ENCODE peak calls at places on chromosomes 12 and 14, in nine cellular contexts. I is foreskin keratinocyte, T is NB4, H is cardiac muscle cell, X is psoas muscle, O is endodermal cell, E is mammary epithelial cell, M is IMR-90, C is left lung. L is an unnamed sample.

GRCh38 chr14:95253039-95253620 is 66.6 kb downstream of the CLMN start:
- DNase-seq in E (no peak), X (no peak), M (no peak), H (no peak), I (no peak), O (no peak), T (no peak), C (no peak), L (no peak)

GRCh38 chr14:34997762-34998161 is 15.0 kb downstream of the SRP54 start:
- DNase-seq in O (no peak), H (peak), I (no peak), M (no peak), C (no peak), T (no peak), E (no peak), X (no peak), L (no peak)

GRCh38 chr12:575948-576612 is 87.2 kb downstream of the NINJ2 start:
- DNase-seq in T (peak), I (peak), X (peak), E (peak), H (peak), M (peak), O (peak), C (peak), L (peak)

GRCh38 chr12:15701721-15702156 is 87.4 kb downstream of the EPS8 start:
- DNase-seq in E (peak), C (no peak), X (no peak), H (peak), I (peak), O (no peak), M (peak), T (peak), L (no peak)

GRCh38 chr14:77125275-77126073 is 16.1 kb downstream of the ZDHHC22 start:
- DNase-seq in T (no peak), X (no peak), H (no peak), E (no peak), M (no peak), C (no peak), I (no peak), O (peak), L (no peak)

GRCh38 chr12:132084681-132085635 is 59.2 kb downstream of the DDX51 start:
- DNase-seq in H (peak), T (peak), O (peak), C (peak), M (peak), X (peak), I (peak), E (peak), L (peak)

GRCh38 chr12:80707126-80707829 is at the start of gene MYF6:
- DNase-seq in M (no peak), E (no peak), T (no peak), C (no peak), O (no peak), I (no peak), X (no peak), H (no peak), L (no peak)

GRCh38 chr12:50200507-50201273 is 33.5 kb upstream of the CERS5 start:
- DNase-seq in T (no peak), I (peak), C (no peak), X (no peak), O (no peak), E (peak), M (peak), H (peak), L (no peak)

GRCh38 chr14:64303471-64303917 is 9.3 kb upstream of the ESR2 start:
- DNase-seq in M (peak), X (no peak), E (peak), H (peak), O (peak), T (peak), I (peak), C (no peak), L (peak)

GRCh38 chr12:82517027-82517426 is 158.7 kb downstream of the METTL25 start:
- DNase-seq in M (peak), I (no peak), E (peak), H (peak), C (no peak), X (no peak), T (peak), O (peak), L (peak)

GRCh38 chr14:105275267-105275946 is 25.4 kb downstream of the BRF1 start:
- DNase-seq in X (peak), T (no peak), O (no peak), C (no peak), M (peak), H (peak), I (no peak), E (no peak), L (no peak)

GRCh38 chr14:103607039-103607668 is 21.9 kb upstream of the KLC1 start:
- DNase-seq in C (peak), M (peak), O (peak), X (peak), T (peak), H (peak), E (peak), I (peak), L (peak)

GRCh38 chr12:110002691-110003515 is 3.7 kb downstream of the ANKRD13A start:
- DNase-seq in M (peak), E (peak), C (no peak), T (no peak), O (no peak), X (no peak), I (peak), H (no peak), L (no peak)

GRCh38 chr12:97556201-97556824 is 93.7 kb downstream of the RMST start:
- DNase-seq in I (peak), X (no peak), M (no peak), C (peak), T (no peak), O (peak), H (peak), E (peak), L (no peak)

GRCh38 chr12:86212970-86213369 is 43.2 kb downstream of the MGAT4C start:
- DNase-seq in M (no peak), I (no peak), T (no peak), E (no peak), C (no peak), H (no peak), O (no peak), X (no peak), L (no peak)

GRCh38 chr12:107522692-107523477 is 162.7 kb upstream of the PWP1 start:
- DNase-seq in X (no peak), T (peak), C (no peak), H (no peak), M (no peak), E (no peak), I (no peak), O (peak), L (no peak)

GRCh38 chr12:114396869-114397719 is 8.8 kb downstream of the TBX5 start:
- DNase-seq in T (no peak), I (no peak), E (no peak), M (peak), X (no peak), O (no peak), C (no peak), H (no peak), L (no peak)

GRCh38 chr12:55930771-55931316 is at the start of gene DGKA:
- DNase-seq in E (peak), I (peak), M (peak), X (peak), T (peak), O (peak), H (peak), C (no peak), L (peak)

GRCh38 chr14:32698831-32699230 is 239.8 kb upstream of the NPAS3 start:
- DNase-seq in I (peak), O (no peak), E (peak), H (no peak), M (peak), T (no peak), X (no peak), C (no peak), L (no peak)

GRCh38 chr14:24833385-24833784 is 199.4 kb upstream of the GZMB start:
- DNase-seq in X (no peak), H (no peak), I (no peak), M (no peak), C (no peak), E (no peak), O (no peak), T (no peak), L (no peak)

GRCh38 chr12:85275359-85275758 is 4.7 kb upstream of the ALX1 start:
- DNase-seq in H (no peak), C (no peak), M (no peak), X (no peak), O (no peak), I (no peak), E (no peak), T (no peak), L (no peak)

GRCh38 chr12:92094751-92095161 is 50.9 kb downstream of the BTG1 start:
- DNase-seq in X (no peak), M (peak), I (peak), E (no peak), C (no peak), T (peak), H (peak), O (no peak), L (no peak)

GRCh38 chr12:21073822-21074460 is 57.1 kb upstream of the SLCO1B1 start:
- DNase-seq in C (no peak), T (peak), I (peak), X (no peak), E (peak), O (peak), H (no peak), M (no peak), L (no peak)

GRCh38 chr12:75476076-75476475 is 4.5 kb upstream of the GLIPR1 start:
- DNase-seq in I (no peak), O (no peak), M (no peak), X (no peak), C (no peak), T (no peak), H (no peak), E (no peak), L (no peak)

GRCh38 chr12:75477137-75477536 is 3.4 kb upstream of the GLIPR1 start:
- DNase-seq in X (no peak), H (no peak), M (no peak), E (no peak), I (no peak), O (no peak), T (no peak), C (no peak), L (no peak)

GRCh38 chr12:75478395-75478794 is 2.2 kb upstream of the GLIPR1 start:
- DNase-seq in H (peak), O (no peak), X (no peak), M (peak), T (peak), E (peak), I (no peak), C (no peak), L (peak)

GRCh38 chr12:75471928-75472865 is 8.4 kb upstream of the GLIPR1 start:
- DNase-seq in E (no peak), T (peak), O (no peak), C (no peak), I (no peak), X (no peak), H (no peak), M (no peak), L (peak)

GRCh38 chr12:75474121-75474520 is 6.4 kb upstream of the GLIPR1 start:
- DNase-seq in M (no peak), H (no peak), T (no peak), X (no peak), O (no peak), I (peak), C (no peak), E (peak), L (no peak)
- TF ChIP-seq CTCF in M (no peak), H (no peak), T (no peak), X (no peak), O (no peak), I (no peak), C (no peak), E (no peak), L (no peak)

GRCh38 chr14:57182760-57183503 is 85.8 kb downstream of the EXOC5 start:
- DNase-seq in X (no peak), C (no peak), M (peak), T (peak), O (peak), E (peak), H (peak), I (peak), L (no peak)
- TF ChIP-seq CTCF in X (no peak), C (no peak), M (peak), T (peak), O (peak), E (peak), H (peak), I (peak), L (no peak)

DNA sequence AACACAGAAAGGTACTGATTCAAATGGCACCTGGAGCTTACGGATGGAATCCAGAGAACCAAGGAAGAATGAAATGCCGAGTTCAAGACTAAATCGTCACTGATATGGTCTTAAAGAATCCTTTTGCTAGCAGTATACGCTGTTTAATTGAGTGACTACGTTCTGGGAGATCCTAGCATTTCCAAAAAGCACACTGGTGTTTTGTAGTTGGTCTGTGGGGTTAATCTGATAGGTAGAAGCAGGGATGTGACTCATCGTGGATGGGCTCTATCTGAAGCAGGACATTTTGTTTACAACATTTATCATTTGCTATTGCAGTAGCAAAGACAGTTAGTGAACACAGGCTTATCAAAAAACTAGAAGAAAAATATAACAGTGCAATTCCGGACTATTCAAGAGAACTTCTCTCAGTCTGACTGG is 169.2 kb upstream of the HMGA2 start:
- DNase-seq in O (no peak), T (no peak), H (peak), C (no peak), E (no peak), X (no peak), M (peak), I (peak), L (no peak)
- TF ChIP-seq CTCF in O (no peak), T (no peak), H (no peak), C (no peak), E (no peak), X (no peak), M (no peak), I (no peak), L (no peak)

DNA sequence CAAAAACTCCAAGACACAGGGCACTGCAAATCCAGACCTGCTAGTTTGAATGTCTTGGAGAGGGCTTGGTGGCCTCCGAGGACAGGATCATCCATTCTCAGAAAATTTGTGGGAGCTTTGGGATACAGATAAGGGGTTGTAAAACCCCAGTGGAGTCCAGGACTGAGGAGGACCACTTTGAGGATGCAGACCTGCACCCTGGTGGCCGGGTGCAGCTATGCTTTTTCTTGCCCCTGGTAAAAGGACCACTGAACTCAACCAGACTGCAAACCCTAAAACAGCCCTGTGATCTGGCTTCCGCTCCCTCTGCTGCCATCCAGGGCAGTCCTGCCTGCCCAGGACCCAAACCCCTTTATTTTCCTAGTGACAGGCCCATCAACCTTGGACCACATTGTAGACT is 169.5 kb upstream of the DAAM1 start:
- DNase-seq in O (peak), M (peak), C (no peak), X (no peak), H (peak), T (peak), E (no peak), I (no peak), L (no peak)
- TF ChIP-seq CTCF in O (peak), M (peak), C (no peak), X (no peak), H (peak), T (peak), E (peak), I (peak), L (no peak)

DNA sequence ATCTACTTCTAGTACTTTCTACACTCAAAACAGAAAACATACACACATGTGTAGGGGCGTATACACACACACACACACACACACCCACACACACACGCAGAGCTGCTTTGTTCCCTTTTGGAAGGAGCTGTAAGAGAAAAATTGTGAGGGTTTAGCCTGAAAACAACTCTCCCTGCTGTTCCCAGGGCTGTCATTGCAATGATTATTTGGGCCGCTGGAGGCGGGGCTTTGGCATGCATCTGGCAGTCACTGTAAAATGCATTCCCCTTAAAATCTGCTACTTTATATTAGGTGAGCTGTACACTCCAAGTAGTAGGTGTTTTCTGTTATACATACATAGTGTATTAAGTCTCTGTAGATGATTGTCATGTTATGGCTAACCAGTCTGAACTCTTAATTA is 29.1 kb upstream of the SLC38A2 start:
- DNase-seq in O (peak), H (peak), E (no peak), X (no peak), T (no peak), M (peak), I (peak), C (no peak), L (no peak)
- TF ChIP-seq CTCF in O (peak), H (peak), E (no peak), X (no peak), T (no peak), M (peak), I (peak), C (no peak), L (no peak)

DNA sequence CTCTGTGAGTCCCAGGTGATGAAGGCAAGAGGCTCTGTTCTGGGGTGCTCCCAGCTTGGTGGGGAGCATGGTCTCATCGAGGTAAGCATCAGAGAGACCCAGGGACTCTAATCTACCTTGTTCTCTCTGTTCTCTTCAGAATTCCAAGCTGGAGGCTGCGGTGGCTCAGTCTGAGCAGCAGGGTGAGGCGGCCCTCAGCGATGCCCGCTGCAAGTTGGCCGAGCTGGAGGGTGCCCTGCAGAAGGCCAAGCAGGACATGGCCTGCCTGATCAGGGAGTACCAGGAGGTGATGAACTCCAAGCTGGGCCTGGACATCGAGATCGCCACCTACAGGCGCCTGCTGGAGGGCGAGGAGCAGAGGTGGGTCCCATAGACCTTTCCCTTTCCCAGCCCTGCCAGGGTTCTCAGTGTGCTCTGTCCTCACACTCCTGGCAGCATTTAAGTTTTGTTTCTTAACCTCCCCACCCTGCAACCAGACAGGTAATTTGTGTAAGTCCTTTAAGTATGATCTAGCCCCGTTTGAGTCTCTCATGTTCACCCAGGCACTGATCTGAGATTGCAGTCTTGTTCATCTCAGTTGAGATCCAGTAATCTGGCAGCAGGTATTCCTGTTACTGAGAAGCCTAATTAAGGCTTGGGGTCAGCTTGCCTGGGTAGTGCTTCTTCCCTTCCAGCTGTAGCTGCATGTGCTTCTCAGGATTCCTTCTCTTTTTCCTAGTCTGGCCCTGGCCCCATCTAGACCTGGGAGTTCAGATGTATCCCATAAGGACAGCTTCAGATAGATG is 14.8 kb upstream of the KRT81 start:
- DNase-seq in O (peak), H (no peak), E (no peak), X (no peak), T (peak), M (no peak), I (no peak), C (no peak), L (no peak)
- TF ChIP-seq CTCF in O (peak), H (peak), E (peak), X (no peak), T (peak), M (no peak), I (peak), C (no peak), L (no peak)

GRCh38 chr14:63091394-63091996 is 46.2 kb upstream of the KCNH5 start:
- DNase-seq in M (no peak), H (no peak), O (peak), X (no peak), I (no peak), C (no peak), T (no peak), E (no peak), L (no peak)
- TF ChIP-seq CTCF in M (no peak), H (no peak), O (peak), X (no peak), I (peak), C (no peak), T (no peak), E (peak), L (no peak)

GRCh38 chr12:5900533-5901255 is 44.4 kb downstream of the ANO2 start:
- DNase-seq in E (no peak), O (peak), M (no peak), T (no peak), C (no peak), X (no peak), I (no peak), H (no peak), L (no peak)

GRCh38 chr12:5901416-5901815 is 43.6 kb downstream of the ANO2 start:
- DNase-seq in C (no peak), M (no peak), I (no peak), E (no peak), O (peak), X (no peak), H (no peak), T (no peak), L (no peak)

GRCh38 chr12:5902736-5903135 is 42.3 kb downstream of the ANO2 start:
- DNase-seq in T (no peak), O (no peak), I (no peak), X (no peak), H (no peak), E (no peak), M (no peak), C (no peak), L (no peak)

GRCh38 chr12:5904441-5904840 is 40.6 kb downstream of the ANO2 start:
- DNase-seq in M (no peak), O (peak), C (no peak), X (no peak), T (no peak), I (no peak), E (no peak), H (no peak), L (no peak)

DNA sequence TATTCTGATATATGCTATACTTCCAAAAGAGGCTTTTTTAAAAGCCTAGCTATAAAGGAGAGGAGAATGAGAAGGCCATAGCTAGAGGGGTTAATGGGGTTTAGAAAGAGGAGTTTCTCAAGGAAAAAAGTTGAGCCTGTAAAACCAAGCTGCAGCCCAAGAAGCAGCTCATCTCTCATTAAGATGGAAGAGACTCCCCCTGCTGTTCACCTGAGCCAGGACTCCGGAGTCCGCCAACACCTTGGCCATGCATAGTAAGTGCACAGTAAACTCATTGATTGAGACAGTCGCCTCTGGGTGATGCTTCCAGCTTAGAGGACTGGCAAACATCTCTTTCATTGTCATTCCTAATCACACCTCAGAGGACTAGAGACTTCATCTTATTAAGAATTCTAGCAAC is 46.2 kb downstream of the ANO2 start:
- DNase-seq in M (no peak), C (no peak), O (peak), X (no peak), E (no peak), I (no peak), T (no peak), H (no peak), L (no peak)
- TF ChIP-seq CTCF in M (no peak), C (no peak), O (peak), X (no peak), E (no peak), I (no peak), T (no peak), H (no peak), L (no peak)

DNA sequence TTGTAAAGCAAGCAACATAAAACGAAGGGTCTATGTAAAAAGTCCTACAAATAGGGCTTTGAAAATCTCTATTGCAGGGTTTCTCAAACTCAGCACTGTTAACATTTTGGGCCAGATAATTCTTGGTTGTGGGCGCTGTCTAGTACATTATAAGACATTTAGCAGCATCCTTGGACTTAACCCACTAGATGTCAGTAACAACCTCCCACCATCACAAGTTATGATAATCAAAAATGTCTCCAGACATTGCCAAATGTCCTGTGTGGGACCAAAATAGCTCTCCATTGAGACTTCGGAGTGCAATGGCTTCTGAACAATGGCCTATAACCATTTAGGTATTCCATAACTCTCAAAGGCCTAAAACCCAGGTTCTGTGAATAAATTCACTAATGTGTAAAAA is 22.9 kb upstream of the DHRS7 start:
- DNase-seq in I (no peak), M (no peak), X (no peak), T (peak), E (no peak), O (no peak), C (no peak), H (peak), L (no peak)
- TF ChIP-seq CTCF in I (peak), M (no peak), X (no peak), T (peak), E (no peak), O (no peak), C (no peak), H (peak), L (peak)

L was measured in HL-60.